ENCODE peak calls at places on chromosomes 16 and 17, in eight cellular contexts. O, N, F, L, Q, Z, A and D are unnamed samples.

GRCh38 chr16:79047337-79047736 is 553.2 kb downstream of the MAF start:
- DNase-seq in O (peak), N (no peak), F (peak), L (no peak), Q (no peak), Z (no peak), A (no peak), D (no peak)

GRCh38 chr17:77451894-77452852 is 311.4 kb downstream of the SEC14L1 start:
- DNase-seq in O (no peak), N (peak), F (no peak), L (peak), Q (no peak), Z (peak), A (peak), D (peak)

GRCh38 chr16:56343661-56344517 is 81.5 kb downstream of the AMFR start:
- DNase-seq in O (no peak), N (no peak), F (peak), L (no peak), Q (no peak), Z (no peak), A (no peak), D (no peak)

GRCh38 chr17:81517009-81517338 is 4.4 kb upstream of the ACTG1 start:
- DNase-seq in O (no peak), N (no peak), F (no peak), L (no peak), Q (no peak), Z (no peak), A (no peak), D (peak)

GRCh38 chr16:66480265-66481080 is 53.4 kb downstream of the BEAN1 start:
- DNase-seq in O (no peak), N (no peak), F (no peak), L (no peak), Q (no peak), Z (no peak), A (no peak), D (no peak)

GRCh38 chr17:33288954-33289353 is 4.1 kb downstream of the ASIC2 start:
- DNase-seq in O (no peak), N (no peak), F (no peak), L (no peak), Q (no peak), Z (no peak), A (no peak), D (peak)

GRCh38 chr16:86240716-86241363 is 269.5 kb upstream of the FOXF1 start:
- DNase-seq in O (no peak), N (no peak), F (no peak), L (no peak), Q (no peak), Z (peak), A (no peak), D (no peak)

GRCh38 chr16:68319185-68319908 is 8.5 kb downstream of the PRMT7 start:
- DNase-seq in O (no peak), N (no peak), F (no peak), L (no peak), Q (no peak), Z (no peak), A (no peak), D (no peak)

GRCh38 chr17:49843774-49844350 is 4.0 kb downstream of the TAC4 start:
- DNase-seq in O (peak), N (peak), F (peak), L (no peak), Q (no peak), Z (no peak), A (no peak), D (peak)

GRCh38 chr17:50914510-50914849 is 48.3 kb upstream of the TOB1 start:
- DNase-seq in O (no peak), N (no peak), F (no peak), L (no peak), Q (no peak), Z (no peak), A (no peak), D (no peak)

GRCh38 chr16:22424161-22424937 is 49.9 kb upstream of the CDR2 start:
- DNase-seq in O (no peak), N (no peak), F (no peak), L (no peak), Q (peak), Z (no peak), A (peak), D (no peak)

GRCh38 chr16:84026601-84027000 is 16.0 kb downstream of the SLC38A8 start:
- DNase-seq in O (no peak), N (no peak), F (no peak), L (no peak), Q (no peak), Z (no peak), A (no peak), D (no peak)

GRCh38 chr17:35789044-35789443 is 6.4 kb downstream of the MMP28 start:
- DNase-seq in O (no peak), N (no peak), F (no peak), L (no peak), Q (no peak), Z (no peak), A (no peak), D (no peak)

GRCh38 chr17:62689441-62690167 is 62.1 kb downstream of the MRC2 start:
- DNase-seq in O (no peak), N (no peak), F (no peak), L (no peak), Q (no peak), Z (no peak), A (no peak), D (no peak)

GRCh38 chr17:19771971-19772630 is 24.0 kb upstream of the ALDH3A1 start:
- DNase-seq in O (no peak), N (no peak), F (no peak), L (no peak), Q (no peak), Z (no peak), A (no peak), D (no peak)

GRCh38 chr17:45135978-45136791 is 698 bp downstream of the ACBD4 start:
- DNase-seq in O (no peak), N (peak), F (no peak), L (no peak), Q (no peak), Z (no peak), A (no peak), D (no peak)

GRCh38 chr16:10297341-10298006 is 88.4 kb upstream of the ATF7IP2 start:
- DNase-seq in O (peak), N (no peak), F (no peak), L (no peak), Q (peak), Z (no peak), A (no peak), D (no peak)

GRCh38 chr17:12898110-12898509 is 108.8 kb downstream of the ARHGAP44 start:
- DNase-seq in O (no peak), N (no peak), F (no peak), L (no peak), Q (no peak), Z (no peak), A (no peak), D (no peak)

GRCh38 chr17:47253541-47254402 is at the start of gene ITGB3:
- DNase-seq in O (peak), N (peak), F (peak), L (peak), Q (peak), Z (peak), A (peak), D (peak)

GRCh38 chr16:10761388-10761787 is 17.7 kb downstream of the NUBP1 start:
- DNase-seq in O (no peak), N (no peak), F (no peak), L (no peak), Q (no peak), Z (no peak), A (no peak), D (no peak)

GRCh38 chr16:29170393-29171239 is 185.8 kb downstream of the LAT start:
- DNase-seq in O (no peak), N (no peak), F (no peak), L (no peak), Q (no peak), Z (no peak), A (no peak), D (peak)

GRCh38 chr17:42850964-42851363 is at the start of gene AOC3:
- DNase-seq in O (no peak), N (no peak), F (no peak), L (no peak), Q (no peak), Z (peak), A (peak), D (no peak)

GRCh38 chr16:90047714-90048346 is 28.6 kb upstream of the DBNDD1 start:
- DNase-seq in O (no peak), N (peak), F (no peak), L (no peak), Q (no peak), Z (no peak), A (no peak), D (no peak)

GRCh38 chr17:15255713-15256454 is 9.2 kb downstream of the PMP22 start:
- DNase-seq in O (no peak), N (no peak), F (no peak), L (no peak), Q (no peak), Z (no peak), A (no peak), D (no peak)

GRCh38 chr17:30291571-30292489 is at the start of gene BLMH:
- DNase-seq in O (peak), N (peak), F (peak), L (peak), Q (peak), Z (peak), A (peak), D (peak)